ENCODE peak calls at places on chromosomes 2 and 18, in four cellular contexts. B is AG09309; F is CD4-positive, alpha-beta T cell; W is left ventricle myocardium inferior. U is an unnamed sample.

GRCh38 chr2:177717831-177718618 is 325.5 kb downstream of the AGPS start:
- DNase-seq in F (no peak), W (no peak), B (no peak), U (no peak)

GRCh38 chr2:134231296-134231964 is 22.4 kb upstream of the MGAT5 start:
- DNase-seq in F (no peak), W (no peak), B (no peak), U (no peak)

GRCh38 chr2:70685771-70686171 is 82.2 kb downstream of the ADD2 start:
- DNase-seq in F (no peak), B (no peak), W (no peak), U (no peak)

GRCh38 chr2:70639841-70640448 is 86.3 kb upstream of the TGFA start:
- DNase-seq in B (no peak), W (no peak), F (no peak), U (no peak)

GRCh38 chr2:239298126-239298804 is 102.6 kb downstream of the HDAC4 start:
- DNase-seq in F (peak), B (no peak), W (peak), U (no peak)

GRCh38 chr2:43542285-43542933 is 53.4 kb downstream of the THADA start:
- DNase-seq in B (peak), W (no peak), F (no peak), U (peak)

GRCh38 chr2:23453936-23454460 is 69.0 kb downstream of the KLHL29 start:
- DNase-seq in B (no peak), F (no peak), W (no peak), U (no peak)

GRCh38 chr18:46625069-46625468 is 32.0 kb downstream of the LOXHD1 start:
- DNase-seq in F (no peak), B (no peak), W (no peak), U (no peak)

GRCh38 chr2:175769200-175769599 is 232.9 kb downstream of the LNPK start:
- DNase-seq in W (no peak), B (no peak), F (no peak), U (no peak)

GRCh38 chr18:59233017-59233410 is 13.1 kb downstream of the GRP start:
- DNase-seq in B (peak), F (no peak), W (no peak), U (no peak)

GRCh38 chr2:123953848-123954247 is 71.2 kb upstream of the CNTNAP5 start:
- DNase-seq in F (no peak), B (no peak), W (no peak), U (no peak)

GRCh38 chr2:178227187-178227586 is 32.9 kb downstream of the OSBPL6 start:
- DNase-seq in W (no peak), B (peak), F (no peak), U (peak)

GRCh38 chr2:40725040-40725439 is 273.1 kb upstream of the SLC8A1 start:
- DNase-seq in B (no peak), F (no peak), W (no peak), U (no peak)

GRCh38 chr2:144358531-144358930 is 161.4 kb downstream of the ZEB2 start:
- DNase-seq in W (no peak), B (no peak), F (no peak), U (no peak)

GRCh38 chr2:241863021-241863954 is 4.6 kb upstream of the PDCD1 start:
- DNase-seq in B (no peak), W (peak), F (no peak), U (no peak)

GRCh38 chr18:12031836-12032235 is 50.5 kb downstream of the IMPA2 start:
- DNase-seq in F (no peak), B (peak), W (peak), U (peak)

GRCh38 chr2:222842517-222843174 is 18.2 kb upstream of the ACSL3 start:
- DNase-seq in W (no peak), F (no peak), B (no peak), U (no peak)

GRCh38 chr2:109321570-109321969 is 192.6 kb downstream of the SH3RF3 start:
- DNase-seq in B (no peak), F (no peak), W (no peak), U (no peak)

GRCh38 chr2:107936427-107937359 is 49.6 kb upstream of the SLC5A7 start:
- DNase-seq in B (no peak), F (no peak), W (no peak), U (no peak)

GRCh38 chr2:24530796-24531195 is 39.7 kb downstream of the NCOA1 start:
- DNase-seq in B (no peak), W (no peak), F (no peak), U (no peak)

GRCh38 chr18:66138642-66139041 is 387.8 kb downstream of the CDH7 start:
- DNase-seq in B (no peak), F (no peak), W (peak), U (no peak)

GRCh38 chr2:134558208-134558890 is 160.5 kb downstream of the TMEM163 start:
- DNase-seq in B (no peak), W (no peak), F (no peak), U (no peak)

GRCh38 chr2:240996834-240997140 is 1.6 kb upstream of the SNED1 start:
- DNase-seq in F (no peak), B (no peak), W (no peak), U (no peak)

GRCh38 chr2:10935366-10935918 is 23.7 kb downstream of the KCNF1 start:
- DNase-seq in F (no peak), W (no peak), B (no peak), U (no peak)

GRCh38 chr2:182792441-182792840 is 74.0 kb downstream of the FRZB start:
- DNase-seq in B (no peak), W (no peak), F (no peak), U (no peak)

GRCh38 chr2:198106621-198107020 is 302.2 kb downstream of the PLCL1 start:
- DNase-seq in W (no peak), F (no peak), B (no peak), U (no peak)

GRCh38 chr2:12776457-12777049 is 59.8 kb downstream of the TRIB2 start:
- DNase-seq in W (no peak), F (no peak), B (no peak), U (no peak)

GRCh38 chr2:1752751-1753150 is 8.4 kb upstream of the PXDN start:
- DNase-seq in F (no peak), W (no peak), B (no peak), U (no peak)

GRCh38 chr2:206379321-206379720 is 64.0 kb upstream of the ADAM23 start:
- DNase-seq in F (no peak), W (no peak), B (no peak), U (no peak)

GRCh38 chr2:66748939-66749338 is 314.0 kb downstream of the MEIS1 start:
- DNase-seq in F (no peak), W (no peak), B (no peak), U (no peak)

GRCh38 chr2:88690591-88691338 is 708 bp upstream of the RPIA start:
- DNase-seq in W (peak), F (peak), B (no peak), U (no peak)

GRCh38 chr2:232348936-232349335 is 29.6 kb upstream of the ALPP start:
- DNase-seq in B (no peak), F (no peak), W (no peak), U (no peak)

GRCh38 chr2:45177870-45178269 is 168.6 kb upstream of the SIX2 start:
- DNase-seq in F (no peak), W (no peak), B (peak), U (peak)

GRCh38 chr2:235270951-235271350 is 222.9 kb upstream of the AGAP1 start:
- DNase-seq in F (no peak), B (peak), W (no peak), U (peak)

GRCh38 chr2:214311031-214311533 is 99.8 kb upstream of the VWC2L start:
- DNase-seq in B (no peak), W (no peak), F (no peak), U (no peak)

GRCh38 chr2:239772721-239773120 is 252.4 kb downstream of the NDUFA10 start:
- DNase-seq in W (no peak), B (no peak), F (no peak), U (no peak)

GRCh38 chr2:56077352-56077915 is 106.4 kb upstream of the CCDC85A start:
- DNase-seq in F (no peak), W (no peak), B (no peak), U (no peak)

GRCh38 chr2:181275643-181276070 is 181.5 kb upstream of the ITGA4 start:
- DNase-seq in W (no peak), B (no peak), F (no peak), U (no peak)
- TF ChIP-seq CTCF in W (no peak), B (no peak), F (no peak), U (no peak)

DNA sequence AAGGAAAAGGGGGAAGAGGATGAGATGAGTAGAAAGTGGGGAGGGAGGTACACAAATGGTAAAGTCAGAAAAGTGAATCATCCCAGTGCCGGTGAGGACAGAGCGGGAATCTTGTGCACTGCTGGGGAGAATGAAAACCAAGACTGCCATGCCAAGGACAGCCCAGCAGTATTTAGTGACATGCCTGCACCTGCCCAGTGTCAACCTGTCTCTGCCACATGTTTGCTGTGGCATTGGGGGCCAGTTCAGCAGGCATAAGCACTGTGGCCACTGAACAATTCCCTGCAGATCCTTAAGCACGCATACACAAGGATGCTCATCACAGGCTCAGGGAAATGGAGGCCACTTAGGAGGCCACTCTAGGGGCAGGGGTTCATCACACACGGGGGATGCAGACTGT is 5.2 kb upstream of the KCNK3 start:
- DNase-seq in F (no peak), B (no peak), W (no peak), U (no peak)
- TF ChIP-seq CTCF in F (no peak), B (no peak), W (no peak), U (no peak)

GRCh38 chr2:101830146-101830545 is 132.6 kb downstream of the MAP4K4 start:
- DNase-seq in B (no peak), W (no peak), F (no peak), U (no peak)

GRCh38 chr2:101831351-101831865 is 133.9 kb downstream of the MAP4K4 start:
- DNase-seq in W (peak), F (peak), B (no peak), U (peak)

GRCh38 chr2:101830555-101830954 is 133.0 kb downstream of the MAP4K4 start:
- DNase-seq in W (no peak), F (no peak), B (no peak), U (no peak)

GRCh38 chr2:101833890-101834523 is 136.5 kb downstream of the MAP4K4 start:
- DNase-seq in B (no peak), W (no peak), F (no peak), U (no peak)

GRCh38 chr2:101832114-101832513 is 134.6 kb downstream of the MAP4K4 start:
- DNase-seq in F (no peak), B (no peak), W (no peak), U (no peak)
- TF ChIP-seq CTCF in F (peak), B (peak), W (peak), U (no peak)

GRCh38 chr2:166900700-166901099 is 12.4 kb downstream of the XIRP2 start:
- DNase-seq in F (no peak), W (no peak), B (no peak), U (peak)
- TF ChIP-seq CTCF in F (no peak), W (peak), B (no peak), U (peak)